ENCODE peak calls at places on chromosome 12, in four cellular contexts. E, N, V and L are unnamed samples.

GRCh38 chr12:27552886-27553560 is 29.0 kb downstream of the PPFIBP1 start:
- DNase-seq in V (no peak), E (no peak), N (no peak), L (no peak)

GRCh38 chr12:92912052-92912451 is 17.0 kb downstream of the EEA1 start:
- DNase-seq in V (no peak), N (no peak), E (no peak), L (no peak)

GRCh38 chr12:13570005-13570694 is 373.6 kb downstream of the EMP1 start:
- DNase-seq in V (no peak), E (no peak), N (no peak), L (no peak)

GRCh38 chr12:124492879-124493808 is 74.3 kb downstream of the NCOR2 start:
- DNase-seq in N (no peak), V (no peak), E (no peak), L (no peak)

GRCh38 chr12:15265868-15266267 is 44.7 kb upstream of the RERG start:
- DNase-seq in N (no peak), E (no peak), V (no peak), L (no peak)

GRCh38 chr12:120874547-120875245 is 29.5 kb downstream of the SPPL3 start:
- DNase-seq in E (no peak), N (no peak), V (no peak), L (no peak)

GRCh38 chr12:132486576-132486975 is 3.4 kb upstream of the FBRSL1 start:
- DNase-seq in V (no peak), E (no peak), N (peak), L (no peak)

GRCh38 chr12:9761407-9761736 is 671 bp upstream of the CD69 start:
- DNase-seq in E (no peak), N (no peak), V (no peak), L (no peak)

GRCh38 chr12:6539276-6540134 is 5.2 kb downstream of the GAPDH start:
- DNase-seq in V (no peak), E (no peak), N (no peak), L (peak)

GRCh38 chr12:90970471-90970870 is 15.5 kb upstream of the CCER1 start:
- DNase-seq in N (no peak), V (no peak), E (no peak), L (no peak)

GRCh38 chr12:116448165-116448756 is 110.9 kb upstream of the MAP1LC3B2 start:
- DNase-seq in V (no peak), N (no peak), E (no peak), L (no peak)

GRCh38 chr12:9866786-9867379 is 2.3 kb downstream of the CLEC2B start:
- DNase-seq in E (no peak), N (no peak), V (no peak), L (no peak)

GRCh38 chr12:83784298-83784890 is 1097.7 kb downstream of the TMTC2 start:
- DNase-seq in E (no peak), V (no peak), N (no peak), L (no peak)

GRCh38 chr12:42686514-42687172 is 97.1 kb upstream of the PRICKLE1 start:
- DNase-seq in E (no peak), V (no peak), N (no peak), L (no peak)

GRCh38 chr12:106123110-106123509 is 15.6 kb downstream of the NUAK1 start:
- DNase-seq in V (no peak), N (no peak), E (no peak), L (no peak)

GRCh38 chr12:102376251-102376747 is 104.1 kb downstream of the IGF1 start:
- DNase-seq in E (no peak), N (no peak), V (no peak), L (no peak)

GRCh38 chr12:57771271-57771872 is 533 bp downstream of the METTL1 start:
- DNase-seq in E (peak), V (peak), N (peak), L (peak)

GRCh38 chr12:53212931-53213330 is 5.9 kb upstream of the ITGB7 start:
- DNase-seq in V (no peak), N (no peak), E (no peak), L (no peak)

GRCh38 chr12:3216097-3216496 is 138.9 kb downstream of the TSPAN9 start:
- DNase-seq in E (no peak), V (no peak), N (no peak), L (no peak)

GRCh38 chr12:115149685-115150378 is 465.9 kb upstream of the TBX3 start:
- DNase-seq in V (no peak), N (no peak), E (no peak), L (no peak)

GRCh38 chr12:113724703-113725556 is 241.2 kb downstream of the RBM19 start:
- DNase-seq in N (no peak), V (no peak), E (no peak), L (no peak)

GRCh38 chr12:132484891-132485441 is 5.0 kb upstream of the FBRSL1 start:
- DNase-seq in N (peak), E (no peak), V (no peak), L (no peak)

GRCh38 chr12:116933512-116934246 is 22.9 kb downstream of the FBXW8 start:
- DNase-seq in V (no peak), N (no peak), E (no peak), L (no peak)

GRCh38 chr12:68267892-68268396 is 14.5 kb upstream of the IL22 start:
- DNase-seq in V (no peak), N (no peak), E (no peak), L (no peak)

GRCh38 chr12:100716949-100717732 is 77.4 kb upstream of the ANO4 start:
- DNase-seq in V (no peak), E (no peak), N (no peak), L (no peak)

GRCh38 chr12:54415223-54415929 is 3.7 kb downstream of the ITGA5 start:
- DNase-seq in N (no peak), E (no peak), V (peak), L (no peak)

GRCh38 chr12:121786441-121786825 is 7.1 kb downstream of the RHOF start:
- DNase-seq in N (peak), E (no peak), V (no peak), L (no peak)

GRCh38 chr12:93571854-93572711 is at the start of gene SOCS2:
- DNase-seq in E (no peak), N (peak), V (peak), L (no peak)

GRCh38 chr12:45502481-45502880 is 227.0 kb upstream of the ARID2 start:
- DNase-seq in N (no peak), V (no peak), E (no peak), L (no peak)

GRCh38 chr12:65643595-65644386 is 180.5 kb upstream of the HMGA2 start:
- DNase-seq in E (no peak), V (no peak), N (no peak), L (no peak)

GRCh38 chr12:53061404-53062010 is 11.6 kb downstream of the TNS2 start:
- DNase-seq in E (no peak), N (peak), V (peak), L (no peak)

GRCh38 chr12:65936529-65936911 is 112.2 kb downstream of the HMGA2 start:
- DNase-seq in V (no peak), N (no peak), E (no peak), L (no peak)

GRCh38 chr12:143964-144649 is 69.8 kb downstream of the SLC6A12 start:
- DNase-seq in E (no peak), N (no peak), V (no peak), L (no peak)

GRCh38 chr12:67433393-67434175 is 164.4 kb downstream of the CAND1 start:
- DNase-seq in V (no peak), E (no peak), N (no peak), L (no peak)

GRCh38 chr12:52358575-52359350 is 8.5 kb downstream of the KRT85 start:
- DNase-seq in V (no peak), E (no peak), N (no peak), L (peak)

GRCh38 chr12:46553911-46554310 is 181.3 kb upstream of the SLC38A2 start:
- DNase-seq in E (no peak), N (no peak), V (no peak), L (no peak)

GRCh38 chr12:1367331-1367730 is 227.1 kb downstream of the FBXL14 start:
- DNase-seq in N (no peak), V (no peak), E (no peak), L (no peak)

GRCh38 chr12:84856156-84856900 is 56.3 kb downstream of the SLC6A15 start:
- DNase-seq in N (no peak), V (no peak), E (no peak), L (no peak)

GRCh38 chr12:17459214-17459613 is 630.8 kb downstream of the RERGL start:
- DNase-seq in E (no peak), V (no peak), N (no peak), L (no peak)

GRCh38 chr12:56716933-56717880 is 7.9 kb downstream of the NACA start:
- DNase-seq in N (no peak), E (no peak), V (no peak), L (peak)

GRCh38 chr12:56718636-56719035 is 6.5 kb downstream of the NACA start:
- DNase-seq in N (no peak), V (no peak), E (no peak), L (no peak)

GRCh38 chr12:56718167-56718566 is 6.9 kb downstream of the NACA start:
- DNase-seq in V (no peak), N (no peak), E (no peak), L (no peak)

GRCh38 chr12:56720696-56721615 is 4.1 kb downstream of the NACA start:
- DNase-seq in N (no peak), V (no peak), E (no peak), L (no peak)

GRCh38 chr12:56719056-56719455 is 6.0 kb downstream of the NACA start:
- DNase-seq in V (no peak), E (no peak), N (no peak), L (no peak)
- H3K27ac ChIP-seq in V (no peak), E (peak), N (peak), L (no peak)

GRCh38 chr12:123435636-123436016 is 858 bp downstream of the RILPL2 start:
- DNase-seq in N (no peak), E (no peak), V (no peak), L (no peak)
- H3K27ac ChIP-seq in N (peak), E (peak), V (peak), L (peak)

GRCh38 chr12:50567926-50568325 is 63.1 kb downstream of the DIP2B start:
- DNase-seq in E (no peak), N (no peak), V (no peak), L (no peak)
- H3K27ac ChIP-seq in E (peak), N (peak), V (peak), L (peak)

GRCh38 chr12:109863961-109864712 is 16.2 kb downstream of the GLTP start:
- DNase-seq in N (no peak), E (no peak), V (no peak), L (no peak)
- H3K27ac ChIP-seq in N (no peak), E (peak), V (no peak), L (peak)

DNA sequence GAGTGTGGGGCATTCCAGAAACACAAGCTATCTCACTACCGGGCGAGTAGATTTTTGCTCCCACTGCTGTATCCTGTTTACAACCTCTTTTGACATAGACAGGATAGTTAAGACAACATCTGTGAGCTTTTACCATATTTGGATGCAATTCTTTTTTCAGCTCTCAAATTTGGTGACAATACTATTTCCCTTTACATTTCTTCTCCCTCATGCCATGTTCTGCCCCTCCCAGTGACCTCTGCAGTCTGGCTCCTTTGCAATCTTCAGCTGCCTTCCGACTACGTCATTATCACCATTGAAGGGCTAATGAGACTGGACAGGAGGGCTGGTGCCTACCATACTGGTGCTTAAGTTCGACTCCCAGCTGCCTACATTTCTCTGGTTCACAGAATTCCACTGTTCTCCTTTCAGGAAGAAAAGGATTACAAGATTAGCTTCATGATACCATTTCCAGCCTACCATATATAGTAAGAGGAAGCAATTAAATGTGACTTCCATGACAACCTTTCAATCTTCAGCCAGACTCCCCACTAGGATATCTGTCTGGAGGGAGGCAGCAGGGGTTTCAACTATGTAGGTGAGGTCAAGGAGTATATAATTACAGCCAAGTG is 251.6 kb downstream of the PHLDA1 start:
- DNase-seq in E (no peak), V (no peak), N (no peak), L (no peak)
- H3K27ac ChIP-seq in E (no peak), V (no peak), N (no peak), L (no peak)

GRCh38 chr12:69570000-69570516 is 15.2 kb upstream of the CCT2 start:
- DNase-seq in V (no peak), E (no peak), N (no peak), L (no peak)

GRCh38 chr12:69563166-69563762 is 22.0 kb upstream of the CCT2 start:
- DNase-seq in E (no peak), N (no peak), V (no peak), L (no peak)

GRCh38 chr12:69566603-69567002 is 18.7 kb upstream of the CCT2 start:
- DNase-seq in E (no peak), N (no peak), V (no peak), L (no peak)

GRCh38 chr12:69570545-69571399 is 14.5 kb upstream of the CCT2 start:
- DNase-seq in V (peak), N (no peak), E (no peak), L (no peak)

GRCh38 chr12:69569236-69569635 is 16.0 kb upstream of the CCT2 start:
- DNase-seq in V (no peak), E (no peak), N (no peak), L (no peak)
- H3K27ac ChIP-seq in V (no peak), E (no peak), N (peak), L (no peak)

GRCh38 chr12:88923631-88924030 is 343.4 kb upstream of the KITLG start:
- DNase-seq in N (no peak), E (no peak), V (no peak), L (no peak)
- H3K27ac ChIP-seq in N (peak), E (no peak), V (no peak), L (no peak)

GRCh38 chr12:32476446-32476845 is 77.1 kb downstream of the FGD4 start:
- DNase-seq in N (no peak), E (no peak), V (no peak), L (no peak)
- H3K27ac ChIP-seq in N (no peak), E (no peak), V (no peak), L (no peak)